ENCODE peak calls at places on chromosomes 4 and X, in eight cellular contexts. M is GM23338, A is HCT116, F is SK-N-SH, H is GM12878, P is Panc1, X is HepG2, L is K562. W is an unnamed sample.

GRCh38 chr4:139243448-139244365 is 36.3 kb downstream of the MGARP start:
- DNase-seq in M (no peak), A (no peak), F (no peak), H (no peak), P (no peak), X (peak; percentile 52), L (no peak), W (no peak)

GRCh38 chr4:102438873-102439614 is 62.1 kb upstream of the NFKB1 start:
- DNase-seq in M (peak; percentile 43), A (no peak), F (no peak), H (no peak), P (peak; percentile 38), X (peak; percentile 33), L (no peak), W (no peak)

GRCh38 chrX:151753313-151754041 is 18.9 kb downstream of the CNGA2 start:
- DNase-seq in M (peak; percentile 74), A (peak; percentile 13), F (peak; percentile 64), H (no peak), P (peak; percentile 22), X (peak; percentile 13), L (peak; percentile 65), W (peak; percentile 31)

GRCh38 chr4:183444953-183445543 is 612 bp downstream of the CDKN2AIP start:
- DNase-seq in M (peak; percentile 63), A (no peak), F (peak; percentile 71), H (no peak), P (no peak), X (no peak), L (no peak), W (peak; percentile 72)

GRCh38 chr4:26235500-26235899 is 85.3 kb upstream of the RBPJ start:
- DNase-seq in M (no peak), A (no peak), F (no peak), H (no peak), P (no peak), X (no peak), L (no peak), W (no peak)

GRCh38 chrX:40146471-40147398 is 49.0 kb upstream of the BCOR start:
- DNase-seq in M (peak; percentile 62), A (no peak), F (peak; percentile 65), H (no peak), P (no peak), X (no peak), L (no peak), W (peak; percentile 46)

GRCh38 chr4:3409571-3410091 is 32.1 kb upstream of the HGFAC start:
- DNase-seq in M (no peak), A (no peak), F (no peak), H (no peak), P (no peak), X (no peak), L (no peak), W (no peak)

GRCh38 chrX:23381099-23381498 is 46.5 kb downstream of the PTCHD1 start:
- DNase-seq in M (no peak), A (no peak), F (no peak), H (no peak), P (no peak), X (no peak), L (no peak), W (no peak)

GRCh38 chr4:52586069-52586468 is 73.0 kb downstream of the USP46 start:
- DNase-seq in M (no peak), A (no peak), F (no peak), H (no peak), P (no peak), X (no peak), L (no peak), W (no peak)

GRCh38 chr4:38948551-38948950 is 80.9 kb downstream of the FAM114A1 start:
- DNase-seq in M (no peak), A (no peak), F (no peak), H (no peak), P (peak; percentile 46), X (no peak), L (no peak), W (no peak)
- TF ChIP-seq REST in M (no peak), A (no peak), F (no peak), H (no peak), P (no peak), X (no peak), L (no peak), W (no peak)

DNA sequence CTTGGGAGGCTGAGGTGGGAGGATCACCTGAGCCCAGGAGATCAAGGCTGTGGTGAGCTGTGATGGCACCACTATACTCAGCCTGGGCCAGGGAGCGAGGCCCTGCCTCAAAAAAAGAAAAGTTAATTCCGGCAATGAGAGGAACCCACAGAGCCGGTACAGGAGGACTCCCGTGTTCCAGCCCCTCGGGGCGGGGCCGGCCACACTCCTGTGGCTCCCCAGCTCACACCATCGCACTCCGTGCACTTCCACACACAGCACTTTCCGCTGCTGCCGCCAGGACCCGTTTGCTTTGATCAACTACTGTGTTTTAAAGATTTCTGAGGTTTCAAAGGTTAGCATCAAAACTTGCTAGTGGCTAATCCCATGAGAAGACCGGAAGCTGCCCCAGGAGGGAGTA is 171.7 kb downstream of the AFAP1 start:
- DNase-seq in M (no peak), A (no peak), F (no peak), H (no peak), P (no peak), X (no peak), L (no peak), W (no peak)
- TF ChIP-seq POLR2AphosphoS5 in M (no peak), A (no peak), F (no peak), H (no peak), P (no peak), X (no peak), L (no peak), W (no peak)

GRCh38 chr4:185016101-185016940 is 2.0 kb upstream of the HELT start:
- DNase-seq in M (peak; percentile 55), A (no peak), F (no peak), H (no peak), P (no peak), X (no peak), L (no peak), W (no peak)
- H3K4me3 ChIP-seq in M (peak overlapping the region; percentile 54), A (no peak overlapping the region), F (no peak overlapping the region), H (no peak overlapping the region), P (no peak overlapping the region), X (no peak overlapping the region), L (no peak overlapping the region), W (no peak overlapping the region)

DNA sequence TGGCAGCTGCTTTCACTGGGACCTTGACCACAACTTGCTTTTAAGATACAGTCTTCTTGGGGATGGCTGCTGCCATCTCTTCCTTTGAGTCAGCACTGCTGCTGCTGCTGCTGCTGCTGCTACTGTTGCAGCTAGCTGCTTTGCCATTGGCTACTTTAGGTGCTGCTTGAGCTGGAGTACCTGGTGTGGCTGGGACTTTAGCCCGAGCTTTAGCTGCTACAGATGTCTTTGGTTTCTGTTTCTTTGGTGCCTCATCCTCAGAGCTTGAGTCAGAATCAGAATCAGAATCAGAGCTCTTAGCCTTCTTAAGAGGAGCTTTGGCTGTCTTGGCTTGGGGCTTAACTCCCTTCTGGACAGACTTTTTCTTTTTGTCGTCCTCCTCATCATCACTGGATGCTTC is 52.2 kb downstream of the FAM9B start:
- DNase-seq in M (no peak), A (no peak), F (no peak), H (no peak), P (no peak), X (no peak), L (no peak), W (no peak)
- TF ChIP-seq REST in M (no peak), A (no peak), F (no peak), H (no peak), P (no peak), X (no peak), L (no peak), W (no peak)

GRCh38 chr4:73257242-73257994 is 1.2 kb downstream of the ANKRD17 start:
- DNase-seq in M (peak; percentile 68), A (peak; percentile 70), F (peak; percentile 66), H (no peak), P (no peak), X (peak; percentile 86), L (peak; percentile 28), W (peak; percentile 66)
- TF ChIP-seq POLR2AphosphoS5 in M (no peak), A (peak; percentile 14), F (no peak), H (peak; percentile 61), P (no peak), X (no peak), L (peak; percentile 31), W (no peak)

GRCh38 chr4:5708829-5709680 is 696 bp upstream of the EVC2 start:
- DNase-seq in M (peak; percentile 36), A (no peak), F (no peak), H (no peak), P (no peak), X (no peak), L (no peak), W (no peak)
- H3K4me3 ChIP-seq in M (peak overlapping the region; percentile 76), A (no peak overlapping the region), F (no peak overlapping the region), H (peak overlapping the region; percentile 64), P (no peak overlapping the region), X (peak overlapping the region; percentile 36), L (no peak overlapping the region), W (no peak overlapping the region)

W was measured in HL-60.